ENCODE peak calls at places on chromosomes 4 and X, in ten cellular contexts. U is psoas muscle; O is stimulated activated CD4-positive, alpha-beta T cell treated with anti-CD3 and anti-CD28 coated beads, Interleukin-12 subunit alpha, Interleukin-12 subunit beta, amount 100 ng/mL, for 4 hours; Q is cardiac fibroblast; L is non-pigmented ciliary epithelial cell; F is GM23248; S is astrocyte of the spinal cord; R is T-helper 2 cell; M is KBM-7; W is CD4-positive, alpha-beta T cell. P is an unnamed sample.

GRCh38 chrX:63128509-63128908 is 222.6 kb downstream of the SPIN4 start:
- DNase-seq in F (peak), L (peak), O (peak), S (no peak), Q (peak), U (no peak), W (peak), R (no peak), M (peak), P (no peak)

GRCh38 chr4:100421356-100421978 is 96.4 kb downstream of the EMCN start:
- DNase-seq in R (no peak), Q (peak), O (no peak), L (peak), U (no peak), S (peak), F (peak), W (no peak), M (peak), P (no peak)

GRCh38 chr4:188657365-188657764 is 518.1 kb downstream of the TRIML1 start:
- DNase-seq in F (no peak), S (no peak), R (no peak), U (no peak), O (no peak), L (no peak), W (no peak), M (no peak), Q (no peak), P (no peak)

GRCh38 chr4:140774510-140774909 is 18.3 kb upstream of the TBC1D9 start:
- DNase-seq in F (no peak), L (no peak), O (no peak), R (no peak), U (no peak), S (no peak), W (no peak), Q (no peak), M (peak), P (no peak)

GRCh38 chrX:46777971-46778810 is 19.3 kb upstream of the SLC9A7 start:
- DNase-seq in M (no peak), L (no peak), U (no peak), F (peak), O (no peak), S (peak), Q (peak), R (no peak), W (no peak), P (no peak)

GRCh38 chrX:150616179-150616862 is 47.9 kb downstream of the MTM1 start:
- DNase-seq in W (no peak), R (no peak), L (no peak), F (no peak), O (no peak), U (no peak), S (no peak), M (no peak), Q (no peak), P (no peak)

GRCh38 chr4:4862665-4863482 is 3.4 kb downstream of the MSX1 start:
- DNase-seq in W (no peak), U (peak), R (no peak), O (no peak), L (no peak), S (peak), M (no peak), Q (no peak), F (no peak), P (no peak)

GRCh38 chrX:17046478-17047097 is 100.1 kb downstream of the REPS2 start:
- DNase-seq in U (no peak), M (peak), Q (peak), F (peak), R (no peak), W (peak), O (peak), L (no peak), S (peak), P (peak)

GRCh38 chr4:26878729-26879415 is 18.2 kb downstream of the STIM2 start:
- DNase-seq in U (no peak), S (peak), Q (peak), F (peak), L (no peak), O (peak), M (no peak), W (no peak), R (peak), P (no peak)

GRCh38 chrX:133533249-133533648 is 118.0 kb upstream of the GPC4 start:
- DNase-seq in U (no peak), O (no peak), L (no peak), S (no peak), W (no peak), M (no peak), Q (no peak), R (no peak), F (no peak), P (no peak)

GRCh38 chrX:24870143-24870542 is 145.6 kb downstream of the ARX start:
- DNase-seq in R (no peak), W (no peak), S (peak), L (peak), M (no peak), U (no peak), F (peak), O (no peak), Q (peak), P (no peak)

GRCh38 chr4:156906325-156906724 is 65.3 kb downstream of the PDGFC start:
- DNase-seq in M (no peak), W (no peak), F (no peak), R (no peak), S (no peak), O (no peak), Q (no peak), U (no peak), L (no peak), P (no peak)

GRCh38 chrX:110045988-110046387 is 43.1 kb downstream of the TMEM164 start:
- DNase-seq in L (no peak), Q (no peak), S (no peak), M (no peak), O (no peak), U (no peak), W (no peak), R (no peak), F (no peak), P (no peak)

GRCh38 chr4:85762204-85762884 is 287.4 kb downstream of the ARHGAP24 start:
- DNase-seq in U (no peak), M (no peak), R (no peak), L (peak), O (no peak), W (no peak), Q (peak), S (peak), F (peak), P (no peak)

GRCh38 chr4:8741513-8742226 is 130.0 kb downstream of the HMX1 start:
- DNase-seq in L (no peak), S (no peak), F (no peak), W (no peak), Q (no peak), U (peak), R (no peak), O (no peak), M (no peak), P (no peak)

GRCh38 chr4:38692421-38692820 is 28.4 kb downstream of the KLF3 start:
- DNase-seq in W (no peak), O (no peak), R (no peak), M (no peak), S (no peak), Q (no peak), L (no peak), F (no peak), U (no peak), P (no peak)

GRCh38 chr4:141193516-141193915 is 27.2 kb upstream of the ZNF330 start:
- DNase-seq in Q (no peak), R (no peak), L (no peak), S (no peak), M (no peak), W (no peak), F (no peak), U (no peak), O (no peak), P (no peak)

GRCh38 chr4:119025440-119025839 is 110.2 kb upstream of the MYOZ2 start:
- DNase-seq in Q (peak), S (peak), R (no peak), F (peak), O (no peak), U (peak), L (peak), W (no peak), M (peak), P (peak)

GRCh38 chrX:123199338-123199737 is 15.3 kb downstream of the GRIA3 start:
- DNase-seq in Q (no peak), L (no peak), W (no peak), S (no peak), O (no peak), M (no peak), R (no peak), F (no peak), U (no peak), P (no peak)

GRCh38 chr4:170008376-170008775 is 17.8 kb downstream of the MFAP3L start:
- DNase-seq in O (no peak), L (no peak), M (peak), W (no peak), Q (peak), U (no peak), F (peak), R (no peak), S (no peak), P (peak)

GRCh38 chr4:138981930-138982390 is 33.6 kb upstream of the NOCT start:
- DNase-seq in S (peak), L (peak), F (peak), O (no peak), W (no peak), M (peak), U (no peak), Q (peak), R (no peak), P (no peak)

GRCh38 chr4:59553739-59554126 is 1646.4 kb upstream of the ADGRL3 start:
- DNase-seq in Q (peak), O (no peak), L (peak), U (no peak), W (no peak), R (no peak), M (no peak), F (peak), S (peak), P (no peak)

GRCh38 chr4:169315530-169316306 is 45.0 kb upstream of the SH3RF1 start:
- DNase-seq in Q (peak), F (peak), S (peak), L (no peak), O (no peak), M (no peak), R (no peak), W (no peak), U (no peak), P (peak)

GRCh38 chrX:37646254-37646653 is 39.3 kb upstream of the XK start:
- DNase-seq in Q (no peak), U (no peak), R (no peak), O (no peak), M (peak), F (no peak), W (no peak), S (no peak), L (no peak), P (no peak)

GRCh38 chr4:139587452-139587851 is 31.4 kb upstream of the SETD7 start:
- DNase-seq in F (peak), W (no peak), S (no peak), R (no peak), L (no peak), Q (no peak), M (no peak), U (no peak), O (no peak), P (no peak)